ENCODE peak calls at places on chromosomes 16 and 17, in five cellular contexts. A is foreskin keratinocyte, L is fibroblast of lung, D is K562, M is cardiac muscle cell. Y is an unnamed sample.

GRCh38 chr16:30010817-30011504 is at the start of gene DOC2A:
- DNase-seq in A (no peak), L (no peak), D (no peak), M (peak), Y (no peak)

GRCh38 chr17:7997186-7997585 is 5.2 kb upstream of the GUCY2D start:
- DNase-seq in A (no peak), L (peak), D (peak), M (peak), Y (peak)

GRCh38 chr16:154223-155030 is 2.0 kb downstream of the HBZ start:
- DNase-seq in A (no peak), L (peak), D (peak), M (peak), Y (no peak)

GRCh38 chr17:29383687-29384086 is 6.5 kb upstream of the TAOK1 start:
- DNase-seq in A (peak), L (peak), D (no peak), M (no peak), Y (no peak)

GRCh38 chr17:80799553-80800403 is 191.9 kb upstream of the CHMP6 start:
- DNase-seq in A (no peak), L (no peak), D (no peak), M (no peak), Y (no peak)

GRCh38 chr16:50303041-50303604 is 36.8 kb downstream of the ADCY7 start:
- DNase-seq in A (no peak), L (peak), D (no peak), M (no peak), Y (no peak)

GRCh38 chr17:79045001-79045729 is 21.2 kb downstream of the C1QTNF1 start:
- DNase-seq in A (no peak), L (no peak), D (no peak), M (no peak), Y (no peak)

GRCh38 chr16:1858189-1858588 is 13.8 kb downstream of the MEIOB start:
- DNase-seq in A (no peak), L (no peak), D (no peak), M (no peak), Y (no peak)

GRCh38 chr17:4369557-4370230 is 3.2 kb upstream of the UBE2G1 start:
- DNase-seq in A (no peak), L (no peak), D (no peak), M (no peak), Y (no peak)

GRCh38 chr17:56185491-56185890 is 32.2 kb downstream of the ANKFN1 start:
- DNase-seq in A (no peak), L (peak), D (no peak), M (no peak), Y (no peak)

GRCh38 chr16:3020604-3021448 is 658 bp downstream of the TNFRSF12A start:
- DNase-seq in A (peak), L (peak), D (peak), M (peak), Y (peak)

GRCh38 chr17:9802701-9803100 is 11.3 kb upstream of the DHRS7C start:
- DNase-seq in A (peak), L (no peak), D (no peak), M (no peak), Y (peak)

GRCh38 chr17:6170349-6170748 is 100.2 kb downstream of the WSCD1 start:
- DNase-seq in A (no peak), L (no peak), D (no peak), M (no peak), Y (no peak)

GRCh38 chr16:2987286-2987685 is 7.0 kb upstream of the PKMYT1 start:
- DNase-seq in A (no peak), L (no peak), D (no peak), M (no peak), Y (no peak)

GRCh38 chr17:4362141-4362540 is 4.3 kb downstream of the UBE2G1 start:
- DNase-seq in A (no peak), L (no peak), D (no peak), M (no peak), Y (no peak)

GRCh38 chr17:10871914-10872313 is 34.0 kb upstream of the PIRT start:
- DNase-seq in A (no peak), L (no peak), D (no peak), M (no peak), Y (no peak)

GRCh38 chr16:1979271-1980025 is 1.8 kb downstream of the NOXO1 start:
- DNase-seq in A (peak), L (no peak), D (no peak), M (no peak), Y (no peak)

GRCh38 chr16:85564277-85565051 is 48.7 kb upstream of the GSE1 start:
- DNase-seq in A (no peak), L (no peak), D (peak), M (no peak), Y (no peak)

GRCh38 chr17:58329035-58329807 is 626 bp upstream of the TSPOAP1 start:
- DNase-seq in A (no peak), L (no peak), D (peak), M (peak), Y (no peak)

GRCh38 chr17:16037636-16038035 is 38.0 kb downstream of the TTC19 start:
- DNase-seq in A (no peak), L (peak), D (no peak), M (no peak), Y (no peak)

GRCh38 chr16:104828-105374 is 26.9 kb downstream of the MPG start:
- DNase-seq in A (no peak), L (no peak), D (peak), M (no peak), Y (no peak)

GRCh38 chr17:38693700-38694329 is 11.3 kb upstream of the MLLT6 start:
- DNase-seq in A (no peak), L (peak), D (no peak), M (no peak), Y (no peak)

DNA sequence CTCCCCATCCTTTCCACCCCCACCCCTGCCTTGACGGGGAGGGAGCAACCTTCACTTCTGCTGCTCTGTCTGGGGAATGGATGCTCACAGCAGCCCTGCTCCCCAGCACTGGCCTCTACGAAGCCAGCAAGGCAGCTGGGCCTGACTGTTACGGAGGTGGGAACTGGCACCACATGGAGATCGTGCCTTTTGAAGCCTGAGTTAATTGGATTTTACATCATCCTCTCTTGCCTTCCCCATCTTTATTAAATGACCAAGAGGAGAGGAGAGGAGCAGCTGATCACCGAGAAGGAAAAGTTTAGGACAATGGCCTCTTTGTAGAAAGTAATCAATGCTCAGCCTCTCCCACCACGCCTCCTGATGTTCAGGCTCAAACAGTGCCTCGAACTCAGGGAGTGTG is 187.0 kb upstream of the RPL38 start:
- DNase-seq in A (no peak), L (no peak), D (no peak), M (no peak), Y (no peak)
- H3K27ac ChIP-seq in A (no peak), L (no peak), D (no peak), M (no peak), Y (no peak)

GRCh38 chr17:74190807-74191206 is 12.7 kb upstream of the RPL38 start:
- DNase-seq in A (no peak), L (peak), D (no peak), M (peak), Y (peak)

GRCh38 chr17:74194682-74195081 is 8.8 kb upstream of the RPL38 start:
- DNase-seq in A (no peak), L (no peak), D (no peak), M (no peak), Y (no peak)

GRCh38 chr17:74190154-74190553 is 13.3 kb upstream of the RPL38 start:
- DNase-seq in A (no peak), L (peak), D (peak), M (no peak), Y (peak)

GRCh38 chr17:74196541-74197310 is 6.8 kb upstream of the RPL38 start:
- DNase-seq in A (no peak), L (no peak), D (no peak), M (no peak), Y (no peak)

DNA sequence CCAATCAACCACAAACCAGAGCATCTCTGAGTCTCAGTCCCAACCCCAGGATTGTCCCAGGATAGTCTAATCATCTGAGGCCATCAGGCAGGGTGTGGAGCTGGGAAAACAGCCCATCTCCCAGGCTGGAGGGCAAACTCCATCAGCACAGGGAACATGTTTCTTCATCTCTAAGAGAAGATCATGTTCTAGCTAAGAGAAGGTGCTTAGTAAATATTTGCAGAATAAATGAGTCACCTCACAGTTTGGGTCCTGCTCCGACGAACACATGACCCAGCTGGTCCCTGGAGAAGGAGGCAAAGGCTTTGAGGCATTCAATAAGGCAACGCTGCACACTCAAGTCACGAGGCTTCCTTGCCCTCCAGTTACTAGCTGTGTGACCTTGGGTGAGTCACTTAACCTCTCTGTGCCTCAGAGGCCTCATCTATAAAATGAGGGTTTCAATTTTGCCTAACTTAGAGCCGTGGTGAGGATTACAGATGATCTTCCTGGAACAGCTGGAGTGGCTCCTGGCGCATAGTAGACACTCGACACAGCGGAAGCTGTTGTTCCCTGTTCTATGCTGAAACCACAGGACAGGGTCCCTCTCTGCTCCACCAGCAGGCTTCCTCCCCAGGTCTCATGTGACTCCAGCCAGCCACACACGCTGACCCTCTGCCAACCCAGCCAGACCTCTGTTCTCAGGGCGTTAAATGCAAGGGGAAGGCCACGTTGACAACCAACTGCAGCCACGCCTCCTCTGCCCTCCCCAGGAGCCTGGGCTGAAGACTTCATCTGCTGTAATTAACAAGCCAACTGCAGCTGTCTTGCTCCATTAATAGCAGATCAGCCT is 10.3 kb upstream of the RPL38 start:
- DNase-seq in A (no peak), L (no peak), D (no peak), M (no peak), Y (no peak)
- TF ChIP-seq CTCF in A (no peak), L (no peak), D (no peak), M (no peak), Y (no peak)

GRCh38 chr16:4538067-4538385 is 547 bp downstream of the CDIP1 start:
- DNase-seq in A (peak), L (no peak), D (no peak), M (no peak), Y (no peak)

GRCh38 chr16:4538386-4539235 is at the start of gene CDIP1:
- DNase-seq in A (peak), L (peak), D (peak), M (peak), Y (peak)

GRCh38 chr16:4535627-4536108 is 2.9 kb downstream of the CDIP1 start:
- DNase-seq in A (no peak), L (no peak), D (no peak), M (no peak), Y (no peak)

GRCh38 chr16:4537376-4538066 is 1.1 kb downstream of the CDIP1 start:
- DNase-seq in A (peak), L (no peak), D (no peak), M (peak), Y (no peak)

GRCh38 chr16:4536391-4537106 is 2.0 kb downstream of the CDIP1 start:
- DNase-seq in A (peak), L (no peak), D (no peak), M (no peak), Y (no peak)
- H3K27ac ChIP-seq in A (peak), L (no peak), D (no peak), M (no peak), Y (no peak)

DNA sequence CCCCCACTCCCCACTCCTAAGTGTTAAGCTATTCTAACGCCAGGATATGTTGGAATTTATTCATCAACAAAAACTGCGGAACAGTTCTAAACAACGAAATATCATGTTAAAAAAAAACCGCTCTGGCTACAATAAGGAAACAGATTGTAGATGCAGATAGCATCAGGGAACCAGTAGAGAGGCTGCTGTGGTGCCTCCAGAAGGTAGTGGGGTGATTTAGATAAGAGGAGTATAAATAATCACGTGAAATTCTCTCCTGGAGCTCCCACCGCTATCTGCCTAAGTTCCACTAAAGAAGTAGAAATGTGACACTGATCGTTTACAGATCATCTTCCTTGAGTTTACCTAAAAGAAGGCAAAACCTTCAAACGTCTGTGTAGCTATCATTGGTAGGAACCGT is 8.0 kb downstream of the AHSP start:
- DNase-seq in A (no peak), L (no peak), D (peak), M (no peak), Y (no peak)
- TF ChIP-seq CTCF in A (no peak), L (no peak), D (no peak), M (no peak), Y (no peak)

GRCh38 chr17:74858672-74859438 is 830 bp downstream of the GRIN2C start:
- DNase-seq in A (no peak), L (no peak), D (no peak), M (no peak), Y (no peak)
- H3K27ac ChIP-seq in A (no peak), L (no peak), D (no peak), M (no peak), Y (no peak)

GRCh38 chr17:54013117-54013516 is 190.4 kb downstream of the KIF2B start:
- DNase-seq in A (no peak), L (no peak), D (no peak), M (no peak), Y (no peak)
- TF ChIP-seq CTCF in A (no peak), L (no peak), D (no peak), M (no peak), Y (no peak)

GRCh38 chr16:89765292-89765810 is 44.0 kb downstream of the ZNF276 start:
- DNase-seq in A (no peak), L (no peak), D (no peak), M (no peak), Y (no peak)

GRCh38 chr16:89764711-89765201 is 43.4 kb downstream of the ZNF276 start:
- DNase-seq in A (no peak), L (no peak), D (no peak), M (no peak), Y (no peak)

GRCh38 chr16:89759742-89760366 is 38.5 kb downstream of the ZNF276 start:
- DNase-seq in A (no peak), L (no peak), D (no peak), M (no peak), Y (no peak)

DNA sequence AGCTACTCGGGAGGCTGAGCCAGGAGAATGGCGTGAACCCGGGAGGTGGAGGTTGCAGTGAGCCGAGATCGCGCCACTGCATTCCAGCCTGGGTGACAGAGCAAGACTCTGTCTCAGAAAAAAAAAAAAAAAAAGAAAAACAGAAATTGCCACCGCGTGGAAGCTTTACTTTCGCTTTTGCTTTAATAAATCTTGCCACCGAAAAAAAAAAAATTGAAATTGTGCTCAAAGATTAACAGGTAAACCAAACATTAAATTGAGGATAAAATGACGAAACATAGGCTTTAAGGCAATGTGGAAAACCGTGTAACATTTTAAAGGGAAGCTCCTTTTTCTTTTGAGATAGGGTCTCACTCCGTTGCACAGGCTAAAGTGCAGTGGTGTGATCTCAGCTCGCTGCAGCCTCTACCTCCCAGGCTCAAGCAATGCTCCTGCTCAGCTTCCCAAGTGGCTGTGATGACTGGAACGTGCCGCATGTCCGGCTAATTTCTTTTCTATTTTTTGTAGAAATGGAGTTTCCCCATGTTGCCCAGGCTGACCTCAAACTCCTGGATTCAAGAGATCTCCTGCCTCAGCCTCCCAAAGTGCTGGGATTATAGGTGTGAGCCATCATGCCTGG is 40.1 kb downstream of the ZNF276 start:
- DNase-seq in A (no peak), L (no peak), D (no peak), M (no peak), Y (no peak)
- H3K27ac ChIP-seq in A (no peak), L (no peak), D (no peak), M (no peak), Y (no peak)

DNA sequence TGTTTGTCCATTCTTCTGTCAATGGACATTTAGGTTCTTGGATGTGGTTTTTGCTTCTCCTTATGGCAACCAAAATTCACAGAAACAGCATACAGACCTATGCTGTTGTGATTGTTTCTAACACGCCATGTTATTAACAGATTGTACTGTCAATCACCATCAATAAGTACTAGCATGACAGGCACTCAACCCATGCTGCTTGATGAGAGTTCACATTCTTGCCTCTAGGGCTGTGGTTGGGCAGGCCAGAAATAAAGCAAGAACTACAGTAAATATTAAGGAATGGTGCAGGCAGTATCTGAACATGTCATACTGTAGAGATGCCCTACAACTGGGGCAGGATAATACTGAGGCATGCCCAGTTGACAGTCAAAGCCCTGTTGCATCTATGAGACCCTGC is 171.2 kb upstream of the ZFHX3 start:
- DNase-seq in A (no peak), L (no peak), D (no peak), M (no peak), Y (no peak)
- TF ChIP-seq CTCF in A (peak), L (peak), D (no peak), M (no peak), Y (no peak)

DNA sequence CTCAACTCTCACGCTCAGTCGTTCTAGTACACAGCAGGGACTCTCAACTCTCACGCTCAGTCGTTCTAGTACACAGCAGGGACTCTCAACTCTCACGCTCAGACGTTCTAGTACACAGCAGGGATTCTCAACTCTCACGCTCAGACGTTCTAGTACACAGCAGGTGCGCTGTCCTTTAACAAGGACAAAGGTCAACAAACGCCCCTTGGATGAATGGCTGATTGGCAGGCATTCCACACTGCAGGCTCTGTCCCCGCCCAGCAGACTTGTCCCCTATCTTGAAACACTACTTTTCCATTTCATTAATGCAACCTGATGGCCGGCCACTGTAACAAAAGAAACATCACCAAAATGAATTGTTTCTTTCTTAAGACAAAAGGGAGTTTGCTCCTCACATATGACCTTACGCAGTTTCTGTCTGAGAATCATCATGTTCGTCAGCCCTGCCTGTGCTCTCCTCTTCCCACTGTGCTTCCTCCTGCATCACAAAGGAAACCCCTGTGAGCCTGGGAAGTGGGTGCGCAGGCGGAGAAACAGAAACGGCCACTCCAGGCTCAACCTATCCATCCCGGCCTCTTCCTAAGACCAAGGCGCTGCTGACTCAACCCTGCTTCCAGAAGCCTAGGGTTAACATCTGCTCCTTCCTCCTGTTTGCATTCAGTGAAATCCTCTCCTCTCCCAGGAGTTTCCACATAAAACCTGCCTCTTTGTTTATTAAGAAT is 59.8 kb downstream of the ANKRD11 start:
- DNase-seq in A (no peak), L (peak), D (no peak), M (no peak), Y (no peak)
- H3K27ac ChIP-seq in A (no peak), L (peak), D (no peak), M (no peak), Y (no peak)

Y was measured in A549.